ENCODE peak calls at places on chromosomes 11 and 22, in six cellular contexts. One of them, this sample, is unnamed.

GRCh38 chr22:43302462-43303109 is 40.6 kb downstream of the SCUBE1 start:
- DNase-seq in aorta: no peak
- DNase-seq in effector memory CD4-positive, alpha-beta T cell: no peak
- DNase-seq in brain microvascular endothelial cell: no peak
- DNase-seq in cardiac fibroblast: no peak
- DNase-seq in right cardiac atrium: no peak
- DNase-seq in this sample: no peak

GRCh38 chr11:101860694-101861371 is 54.0 kb upstream of the CEP126 start:
- DNase-seq in aorta: no peak
- DNase-seq in effector memory CD4-positive, alpha-beta T cell: no peak
- DNase-seq in brain microvascular endothelial cell: peak; percentile 61
- DNase-seq in cardiac fibroblast: peak; percentile 81
- DNase-seq in right cardiac atrium: peak; percentile 52
- DNase-seq in this sample: no peak

GRCh38 chr22:40721266-40721665 is 42.0 kb downstream of the MCHR1 start:
- DNase-seq in aorta: no peak
- DNase-seq in effector memory CD4-positive, alpha-beta T cell: no peak
- DNase-seq in brain microvascular endothelial cell: no peak
- DNase-seq in cardiac fibroblast: no peak
- DNase-seq in right cardiac atrium: no peak
- DNase-seq in this sample: no peak

GRCh38 chr11:10050561-10050960 is 243.5 kb downstream of the SBF2 start:
- DNase-seq in aorta: no peak
- DNase-seq in effector memory CD4-positive, alpha-beta T cell: no peak
- DNase-seq in brain microvascular endothelial cell: peak; percentile 31
- DNase-seq in cardiac fibroblast: peak; percentile 67
- DNase-seq in right cardiac atrium: no peak
- DNase-seq in this sample: no peak

GRCh38 chr11:44992181-44992582 is 41.5 kb upstream of the TP53I11 start:
- DNase-seq in aorta: no peak
- DNase-seq in effector memory CD4-positive, alpha-beta T cell: no peak
- DNase-seq in brain microvascular endothelial cell: no peak
- DNase-seq in cardiac fibroblast: peak; percentile 13
- DNase-seq in right cardiac atrium: peak; percentile 34
- DNase-seq in this sample: no peak

GRCh38 chr11:59891781-59892181 is 13.2 kb downstream of the OOSP3 start:
- DNase-seq in aorta: no peak
- DNase-seq in effector memory CD4-positive, alpha-beta T cell: no peak
- DNase-seq in brain microvascular endothelial cell: peak; percentile 69
- DNase-seq in cardiac fibroblast: peak; percentile 36
- DNase-seq in right cardiac atrium: peak; percentile 30
- DNase-seq in this sample: no peak

GRCh38 chr11:47060807-47061206 is 115.9 kb downstream of the ARFGAP2 start:
- DNase-seq in aorta: no peak
- DNase-seq in effector memory CD4-positive, alpha-beta T cell: no peak
- DNase-seq in brain microvascular endothelial cell: no peak
- DNase-seq in cardiac fibroblast: peak; percentile 49
- DNase-seq in right cardiac atrium: no peak
- DNase-seq in this sample: no peak

GRCh38 chr22:50625568-50626313 is 2.2 kb downstream of the ARSA start:
- DNase-seq in aorta: peak; percentile 79
- DNase-seq in effector memory CD4-positive, alpha-beta T cell: no peak
- DNase-seq in brain microvascular endothelial cell: no peak
- DNase-seq in cardiac fibroblast: no peak
- DNase-seq in right cardiac atrium: no peak
- DNase-seq in this sample: no peak

GRCh38 chr11:35664977-35665441 is 2.4 kb downstream of the TRIM44 start:
- DNase-seq in aorta: no peak
- DNase-seq in effector memory CD4-positive, alpha-beta T cell: no peak
- DNase-seq in brain microvascular endothelial cell: no peak
- DNase-seq in cardiac fibroblast: peak; percentile 48
- DNase-seq in right cardiac atrium: no peak
- DNase-seq in this sample: no peak

GRCh38 chr11:128222245-128222959 is 365.0 kb downstream of the ETS1 start:
- DNase-seq in aorta: no peak
- DNase-seq in effector memory CD4-positive, alpha-beta T cell: no peak
- DNase-seq in brain microvascular endothelial cell: no peak
- DNase-seq in cardiac fibroblast: no peak
- DNase-seq in right cardiac atrium: no peak
- DNase-seq in this sample: no peak

GRCh38 chr11:27213232-27213660 is 149.8 kb downstream of the CCDC34 start:
- DNase-seq in aorta: no peak
- DNase-seq in effector memory CD4-positive, alpha-beta T cell: no peak
- DNase-seq in brain microvascular endothelial cell: peak; percentile 59
- DNase-seq in cardiac fibroblast: peak; percentile 91
- DNase-seq in right cardiac atrium: no peak
- DNase-seq in this sample: peak; percentile 80

GRCh38 chr22:27848005-27848404 is 46.4 kb upstream of the MN1 start:
- DNase-seq in aorta: no peak
- DNase-seq in effector memory CD4-positive, alpha-beta T cell: no peak
- DNase-seq in brain microvascular endothelial cell: no peak
- DNase-seq in cardiac fibroblast: no peak
- DNase-seq in right cardiac atrium: no peak
- DNase-seq in this sample: no peak

GRCh38 chr11:6248248-6248647 is 9.4 kb downstream of the CNGA4 start:
- DNase-seq in aorta: no peak
- DNase-seq in effector memory CD4-positive, alpha-beta T cell: no peak
- DNase-seq in brain microvascular endothelial cell: no peak
- DNase-seq in cardiac fibroblast: peak; percentile 68
- DNase-seq in right cardiac atrium: no peak
- DNase-seq in this sample: no peak

GRCh38 chr11:44946268-44946667 is 4.4 kb downstream of the TP53I11 start:
- DNase-seq in aorta: peak; percentile 85
- DNase-seq in effector memory CD4-positive, alpha-beta T cell: no peak
- DNase-seq in brain microvascular endothelial cell: no peak
- DNase-seq in cardiac fibroblast: peak; percentile 68
- DNase-seq in right cardiac atrium: peak; percentile 86
- DNase-seq in this sample: no peak

GRCh38 chr22:25357606-25358420 is 138.4 kb downstream of the CRYBB2 start:
- DNase-seq in aorta: peak; percentile 40
- DNase-seq in effector memory CD4-positive, alpha-beta T cell: no peak
- DNase-seq in brain microvascular endothelial cell: no peak
- DNase-seq in cardiac fibroblast: no peak
- DNase-seq in right cardiac atrium: peak; percentile 35
- DNase-seq in this sample: no peak

GRCh38 chr22:38258895-38259294 is 13.9 kb downstream of the TMEM184B start:
- DNase-seq in aorta: peak; percentile 84
- DNase-seq in effector memory CD4-positive, alpha-beta T cell: no peak
- DNase-seq in brain microvascular endothelial cell: peak; percentile 62
- DNase-seq in cardiac fibroblast: peak; percentile 70
- DNase-seq in right cardiac atrium: peak; percentile 88
- DNase-seq in this sample: no peak

GRCh38 chr11:70292863-70293262 is 22.4 kb downstream of the PPFIA1 start:
- DNase-seq in aorta: no peak
- DNase-seq in effector memory CD4-positive, alpha-beta T cell: no peak
- DNase-seq in brain microvascular endothelial cell: no peak
- DNase-seq in cardiac fibroblast: no peak
- DNase-seq in right cardiac atrium: no peak
- DNase-seq in this sample: no peak

GRCh38 chr11:121032546-121032945 is 8.6 kb downstream of the TBCEL start:
- DNase-seq in aorta: no peak
- DNase-seq in effector memory CD4-positive, alpha-beta T cell: no peak
- DNase-seq in brain microvascular endothelial cell: no peak
- DNase-seq in cardiac fibroblast: peak; percentile 5
- DNase-seq in right cardiac atrium: no peak
- DNase-seq in this sample: no peak

GRCh38 chr11:8872017-8872416 is 39.0 kb upstream of the AKIP1 start:
- DNase-seq in aorta: no peak
- DNase-seq in effector memory CD4-positive, alpha-beta T cell: no peak
- DNase-seq in brain microvascular endothelial cell: no peak
- DNase-seq in cardiac fibroblast: no peak
- DNase-seq in right cardiac atrium: no peak
- DNase-seq in this sample: no peak

GRCh38 chr11:60912223-60912850 is 1.6 kb upstream of the TMEM109 start:
- DNase-seq in aorta: no peak
- DNase-seq in effector memory CD4-positive, alpha-beta T cell: no peak
- DNase-seq in brain microvascular endothelial cell: no peak
- DNase-seq in cardiac fibroblast: no peak
- DNase-seq in right cardiac atrium: no peak
- DNase-seq in this sample: no peak

GRCh38 chr22:40345271-40345670 is 1.0 kb upstream of the ADSL start:
- DNase-seq in aorta: no peak
- DNase-seq in effector memory CD4-positive, alpha-beta T cell: peak; percentile 49
- DNase-seq in brain microvascular endothelial cell: no peak
- DNase-seq in cardiac fibroblast: peak; percentile 26
- DNase-seq in right cardiac atrium: no peak
- DNase-seq in this sample: no peak

GRCh38 chr22:46086577-46087335 is 63.6 kb upstream of the PPARA start:
- DNase-seq in aorta: peak; percentile 74
- DNase-seq in effector memory CD4-positive, alpha-beta T cell: no peak
- DNase-seq in brain microvascular endothelial cell: no peak
- DNase-seq in cardiac fibroblast: peak; percentile 80
- DNase-seq in right cardiac atrium: peak; percentile 76
- DNase-seq in this sample: no peak

GRCh38 chr22:46085831-46086576 is 64.3 kb upstream of the PPARA start:
- DNase-seq in aorta: peak; percentile 89
- DNase-seq in effector memory CD4-positive, alpha-beta T cell: no peak
- DNase-seq in brain microvascular endothelial cell: no peak
- DNase-seq in cardiac fibroblast: peak; percentile 88
- DNase-seq in right cardiac atrium: peak; percentile 88
- DNase-seq in this sample: no peak

GRCh38 chr22:46087816-46088277 is 62.5 kb upstream of the PPARA start:
- DNase-seq in aorta: peak; percentile 95
- DNase-seq in effector memory CD4-positive, alpha-beta T cell: no peak
- DNase-seq in brain microvascular endothelial cell: peak; percentile 90
- DNase-seq in cardiac fibroblast: peak; percentile 94
- DNase-seq in right cardiac atrium: peak; percentile 97
- DNase-seq in this sample: no peak

GRCh38 chr22:46088541-46089311 is 61.6 kb upstream of the PPARA start:
- DNase-seq in aorta: peak; percentile 88
- DNase-seq in effector memory CD4-positive, alpha-beta T cell: no peak
- DNase-seq in brain microvascular endothelial cell: peak; percentile 48
- DNase-seq in cardiac fibroblast: peak; percentile 84
- DNase-seq in right cardiac atrium: peak; percentile 83
- DNase-seq in this sample: peak; percentile 53

GRCh38 chr22:46087336-46087690 is 63.0 kb upstream of the PPARA start:
- DNase-seq in aorta: peak; percentile 59
- DNase-seq in effector memory CD4-positive, alpha-beta T cell: no peak
- DNase-seq in brain microvascular endothelial cell: no peak
- DNase-seq in cardiac fibroblast: peak; percentile 46
- DNase-seq in right cardiac atrium: no peak
- DNase-seq in this sample: no peak
- H3K4me3 ChIP-seq in aorta: no peak overlapping the region
- H3K4me3 ChIP-seq in effector memory CD4-positive, alpha-beta T cell: no peak overlapping the region
- H3K4me3 ChIP-seq in brain microvascular endothelial cell: no peak overlapping the region
- H3K4me3 ChIP-seq in cardiac fibroblast: peak overlapping the region; percentile 72
- H3K4me3 ChIP-seq in right cardiac atrium: no peak overlapping the region
- H3K4me3 ChIP-seq in this sample: peak overlapping the region; percentile 20

GRCh38 chr22:36037102-36037758 is 8.6 kb upstream of the RBFOX2 start:
- DNase-seq in aorta: no peak
- DNase-seq in effector memory CD4-positive, alpha-beta T cell: no peak
- DNase-seq in brain microvascular endothelial cell: no peak
- DNase-seq in cardiac fibroblast: no peak
- DNase-seq in right cardiac atrium: no peak
- DNase-seq in this sample: no peak

GRCh38 chr22:36036167-36036624 is 7.6 kb upstream of the RBFOX2 start:
- DNase-seq in aorta: no peak
- DNase-seq in effector memory CD4-positive, alpha-beta T cell: no peak
- DNase-seq in brain microvascular endothelial cell: no peak
- DNase-seq in cardiac fibroblast: no peak
- DNase-seq in right cardiac atrium: no peak
- DNase-seq in this sample: no peak

GRCh38 chr22:36042240-36042639 is 13.6 kb upstream of the RBFOX2 start:
- DNase-seq in aorta: no peak
- DNase-seq in effector memory CD4-positive, alpha-beta T cell: no peak
- DNase-seq in brain microvascular endothelial cell: no peak
- DNase-seq in cardiac fibroblast: no peak
- DNase-seq in right cardiac atrium: no peak
- DNase-seq in this sample: no peak

GRCh38 chr22:36039125-36039524 is 10.5 kb upstream of the RBFOX2 start:
- DNase-seq in aorta: no peak
- DNase-seq in effector memory CD4-positive, alpha-beta T cell: no peak
- DNase-seq in brain microvascular endothelial cell: no peak
- DNase-seq in cardiac fibroblast: no peak
- DNase-seq in right cardiac atrium: no peak
- DNase-seq in this sample: no peak
- H3K4me3 ChIP-seq in aorta: no peak overlapping the region
- H3K4me3 ChIP-seq in effector memory CD4-positive, alpha-beta T cell: no peak overlapping the region
- H3K4me3 ChIP-seq in brain microvascular endothelial cell: no peak overlapping the region
- H3K4me3 ChIP-seq in cardiac fibroblast: no peak overlapping the region
- H3K4me3 ChIP-seq in right cardiac atrium: no peak overlapping the region
- H3K4me3 ChIP-seq in this sample: no peak overlapping the region

DNA sequence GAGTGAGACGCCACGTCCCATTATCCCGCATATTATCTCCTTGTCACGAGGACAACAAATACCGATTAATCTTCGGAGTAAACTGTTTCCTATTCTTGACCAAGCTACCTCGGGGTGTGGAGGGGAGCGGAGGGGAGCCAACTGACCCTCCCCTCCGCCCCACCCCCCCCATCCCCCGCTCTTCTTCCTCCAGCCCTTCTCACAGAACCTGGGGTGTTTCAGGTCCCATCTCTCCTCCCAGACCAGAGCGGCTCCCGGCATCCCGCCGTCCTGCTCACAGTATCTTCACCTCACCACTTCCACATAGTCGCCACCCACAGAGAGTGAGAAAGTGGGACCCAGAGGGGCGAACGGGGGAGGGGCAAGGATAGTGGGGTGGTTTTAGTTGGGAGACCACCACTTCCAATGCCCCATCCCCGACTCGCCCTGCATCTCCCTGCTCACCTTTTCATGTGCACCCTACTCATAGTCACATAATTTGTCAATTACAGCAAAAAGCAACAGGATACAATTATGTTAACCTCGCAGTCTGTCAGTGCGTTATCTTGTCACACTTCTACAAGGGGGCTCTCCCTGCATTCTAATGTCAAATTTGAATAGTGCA is 11.2 kb downstream of the PAX6 start:
- DNase-seq in aorta: peak; percentile 33
- DNase-seq in effector memory CD4-positive, alpha-beta T cell: no peak
- DNase-seq in brain microvascular endothelial cell: no peak
- DNase-seq in cardiac fibroblast: no peak
- DNase-seq in right cardiac atrium: no peak
- DNase-seq in this sample: no peak
- H3K4me3 ChIP-seq in aorta: no peak overlapping the region
- H3K4me3 ChIP-seq in effector memory CD4-positive, alpha-beta T cell: no peak overlapping the region
- H3K4me3 ChIP-seq in brain microvascular endothelial cell: no peak overlapping the region
- H3K4me3 ChIP-seq in cardiac fibroblast: no peak overlapping the region
- H3K4me3 ChIP-seq in right cardiac atrium: no peak overlapping the region
- H3K4me3 ChIP-seq in this sample: no peak overlapping the region

DNA sequence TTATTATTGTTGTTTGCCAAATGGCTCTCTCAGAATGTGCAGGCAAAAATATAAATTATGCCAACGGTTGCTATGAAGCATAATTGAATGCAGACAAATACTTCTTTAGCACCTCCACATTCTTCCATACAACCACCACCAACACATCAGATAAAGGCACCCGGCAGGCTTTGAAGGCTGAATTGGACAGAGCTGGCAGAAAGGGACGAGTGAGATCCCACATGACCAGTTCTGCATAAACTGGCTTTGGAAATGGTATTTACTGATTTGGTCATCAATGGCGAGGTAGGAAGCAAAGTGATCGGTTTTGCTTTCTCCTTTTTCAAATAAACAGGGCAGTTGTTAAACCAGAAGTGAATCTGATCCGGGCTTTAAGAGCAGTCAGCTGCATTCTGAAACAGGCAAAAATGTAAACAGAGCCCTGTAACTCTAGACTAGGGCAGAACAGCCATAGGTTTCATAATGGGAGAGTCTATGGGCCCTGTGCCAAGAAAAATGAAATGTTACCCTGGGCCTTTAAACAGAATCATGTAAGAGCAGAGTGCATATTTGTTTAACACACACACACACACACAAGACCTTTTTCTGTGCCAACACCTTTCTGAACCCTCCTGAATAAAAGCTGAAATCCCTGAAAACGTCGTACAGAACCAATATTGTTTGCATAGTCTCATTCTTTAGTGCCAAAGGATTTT is 97.7 kb downstream of the MPPED2 start:
- DNase-seq in aorta: no peak
- DNase-seq in effector memory CD4-positive, alpha-beta T cell: no peak
- DNase-seq in brain microvascular endothelial cell: peak; percentile 47
- DNase-seq in cardiac fibroblast: peak; percentile 61
- DNase-seq in right cardiac atrium: no peak
- DNase-seq in this sample: peak; percentile 14
- H3K4me3 ChIP-seq in aorta: no peak overlapping the region
- H3K4me3 ChIP-seq in effector memory CD4-positive, alpha-beta T cell: no peak overlapping the region
- H3K4me3 ChIP-seq in brain microvascular endothelial cell: no peak overlapping the region
- H3K4me3 ChIP-seq in cardiac fibroblast: no peak overlapping the region
- H3K4me3 ChIP-seq in right cardiac atrium: no peak overlapping the region
- H3K4me3 ChIP-seq in this sample: no peak overlapping the region

This sample was measured in AG04449.